ENCODE peak calls at places on chromosomes 2 and 18, in seven cellular contexts. One of them, this sample, is unnamed.

GRCh38 chr18:55018602-55019001 is 59.3 kb upstream of the CCDC68 start:
- DNase-seq in activated CD4-positive, alpha-beta T cell treated with anti-CD3 and anti-CD28 coated beads, Interleukin-2, amount 50 U/mL, for 4 hours: no peak
- DNase-seq in HCEC 1CT: peak; percentile 70
- DNase-seq in OCI-M1: no peak
- DNase-seq in cerebellar cortex: no peak
- DNase-seq in transverse colon: no peak
- DNase-seq in activated T-helper 1 cell treated with anti-CD3 and anti-CD28 coated beads, Interleukin-2, amount 50 U/mL, for 16 hours: no peak
- DNase-seq in this sample: no peak

GRCh38 chr18:59801576-59801975 is 98.2 kb upstream of the PMAIP1 start:
- DNase-seq in activated CD4-positive, alpha-beta T cell treated with anti-CD3 and anti-CD28 coated beads, Interleukin-2, amount 50 U/mL, for 4 hours: no peak
- DNase-seq in OCI-M1: no peak
- DNase-seq in transverse colon: no peak
- DNase-seq in activated T-helper 1 cell treated with anti-CD3 and anti-CD28 coated beads, Interleukin-2, amount 50 U/mL, for 16 hours: no peak
- DNase-seq in cerebellar cortex: no peak
- DNase-seq in HCEC 1CT: no peak
- DNase-seq in this sample: no peak

GRCh38 chr2:224469374-224469964 is 67.6 kb upstream of the FAM124B start:
- DNase-seq in activated T-helper 1 cell treated with anti-CD3 and anti-CD28 coated beads, Interleukin-2, amount 50 U/mL, for 16 hours: no peak
- DNase-seq in HCEC 1CT: no peak
- DNase-seq in transverse colon: no peak
- DNase-seq in activated CD4-positive, alpha-beta T cell treated with anti-CD3 and anti-CD28 coated beads, Interleukin-2, amount 50 U/mL, for 4 hours: no peak
- DNase-seq in cerebellar cortex: no peak
- DNase-seq in OCI-M1: no peak
- DNase-seq in this sample: no peak

GRCh38 chr2:104658149-104658839 is 195.6 kb upstream of the POU3F3 start:
- DNase-seq in HCEC 1CT: no peak
- DNase-seq in OCI-M1: no peak
- DNase-seq in cerebellar cortex: no peak
- DNase-seq in transverse colon: peak; percentile 12
- DNase-seq in activated CD4-positive, alpha-beta T cell treated with anti-CD3 and anti-CD28 coated beads, Interleukin-2, amount 50 U/mL, for 4 hours: no peak
- DNase-seq in activated T-helper 1 cell treated with anti-CD3 and anti-CD28 coated beads, Interleukin-2, amount 50 U/mL, for 16 hours: no peak
- DNase-seq in this sample: no peak

GRCh38 chr2:84393829-84394228 is 65.3 kb downstream of the SUCLG1 start:
- DNase-seq in OCI-M1: no peak
- DNase-seq in cerebellar cortex: no peak
- DNase-seq in transverse colon: no peak
- DNase-seq in activated T-helper 1 cell treated with anti-CD3 and anti-CD28 coated beads, Interleukin-2, amount 50 U/mL, for 16 hours: no peak
- DNase-seq in activated CD4-positive, alpha-beta T cell treated with anti-CD3 and anti-CD28 coated beads, Interleukin-2, amount 50 U/mL, for 4 hours: no peak
- DNase-seq in HCEC 1CT: no peak
- DNase-seq in this sample: no peak

GRCh38 chr2:165793161-165793778 is 777 bp downstream of the GALNT3 start:
- DNase-seq in HCEC 1CT: peak; percentile 43
- DNase-seq in activated T-helper 1 cell treated with anti-CD3 and anti-CD28 coated beads, Interleukin-2, amount 50 U/mL, for 16 hours: no peak
- DNase-seq in transverse colon: peak; percentile 56
- DNase-seq in activated CD4-positive, alpha-beta T cell treated with anti-CD3 and anti-CD28 coated beads, Interleukin-2, amount 50 U/mL, for 4 hours: no peak
- DNase-seq in OCI-M1: no peak
- DNase-seq in cerebellar cortex: peak; percentile 2
- DNase-seq in this sample: peak; percentile 45

GRCh38 chr18:11983592-11983991 is 2.3 kb downstream of the IMPA2 start:
- DNase-seq in cerebellar cortex: no peak
- DNase-seq in HCEC 1CT: no peak
- DNase-seq in activated T-helper 1 cell treated with anti-CD3 and anti-CD28 coated beads, Interleukin-2, amount 50 U/mL, for 16 hours: no peak
- DNase-seq in transverse colon: peak; percentile 45
- DNase-seq in activated CD4-positive, alpha-beta T cell treated with anti-CD3 and anti-CD28 coated beads, Interleukin-2, amount 50 U/mL, for 4 hours: no peak
- DNase-seq in OCI-M1: no peak
- DNase-seq in this sample: peak; percentile 58

GRCh38 chr2:134819334-134819733 is 19.1 kb upstream of the ACMSD start:
- DNase-seq in cerebellar cortex: no peak
- DNase-seq in transverse colon: no peak
- DNase-seq in OCI-M1: no peak
- DNase-seq in activated T-helper 1 cell treated with anti-CD3 and anti-CD28 coated beads, Interleukin-2, amount 50 U/mL, for 16 hours: no peak
- DNase-seq in activated CD4-positive, alpha-beta T cell treated with anti-CD3 and anti-CD28 coated beads, Interleukin-2, amount 50 U/mL, for 4 hours: no peak
- DNase-seq in HCEC 1CT: peak; percentile 74
- DNase-seq in this sample: no peak

GRCh38 chr2:174247474-174248186 is 702 bp downstream of the OLA1 start:
- DNase-seq in activated T-helper 1 cell treated with anti-CD3 and anti-CD28 coated beads, Interleukin-2, amount 50 U/mL, for 16 hours: no peak
- DNase-seq in activated CD4-positive, alpha-beta T cell treated with anti-CD3 and anti-CD28 coated beads, Interleukin-2, amount 50 U/mL, for 4 hours: no peak
- DNase-seq in HCEC 1CT: peak; percentile 8
- DNase-seq in OCI-M1: peak; percentile 60
- DNase-seq in transverse colon: no peak
- DNase-seq in cerebellar cortex: peak; percentile 44
- DNase-seq in this sample: peak; percentile 47

GRCh38 chr18:43661570-43661969 is 384.3 kb upstream of the SYT4 start:
- DNase-seq in OCI-M1: peak; percentile 82
- DNase-seq in activated T-helper 1 cell treated with anti-CD3 and anti-CD28 coated beads, Interleukin-2, amount 50 U/mL, for 16 hours: no peak
- DNase-seq in cerebellar cortex: no peak
- DNase-seq in transverse colon: no peak
- DNase-seq in activated CD4-positive, alpha-beta T cell treated with anti-CD3 and anti-CD28 coated beads, Interleukin-2, amount 50 U/mL, for 4 hours: no peak
- DNase-seq in HCEC 1CT: peak; percentile 61
- DNase-seq in this sample: no peak

GRCh38 chr2:54042908-54043620 is 72.3 kb upstream of the PSME4 start:
- DNase-seq in HCEC 1CT: no peak
- DNase-seq in OCI-M1: no peak
- DNase-seq in activated T-helper 1 cell treated with anti-CD3 and anti-CD28 coated beads, Interleukin-2, amount 50 U/mL, for 16 hours: no peak
- DNase-seq in activated CD4-positive, alpha-beta T cell treated with anti-CD3 and anti-CD28 coated beads, Interleukin-2, amount 50 U/mL, for 4 hours: no peak
- DNase-seq in transverse colon: no peak
- DNase-seq in cerebellar cortex: no peak
- DNase-seq in this sample: no peak

GRCh38 chr2:98911376-98912154 is 24.5 kb downstream of the CRACDL start:
- DNase-seq in activated CD4-positive, alpha-beta T cell treated with anti-CD3 and anti-CD28 coated beads, Interleukin-2, amount 50 U/mL, for 4 hours: no peak
- DNase-seq in transverse colon: no peak
- DNase-seq in activated T-helper 1 cell treated with anti-CD3 and anti-CD28 coated beads, Interleukin-2, amount 50 U/mL, for 16 hours: no peak
- DNase-seq in HCEC 1CT: no peak
- DNase-seq in OCI-M1: no peak
- DNase-seq in cerebellar cortex: no peak
- DNase-seq in this sample: peak; percentile 61

GRCh38 chr18:62325806-62326645 is 916 bp downstream of the TNFRSF11A start:
- DNase-seq in activated CD4-positive, alpha-beta T cell treated with anti-CD3 and anti-CD28 coated beads, Interleukin-2, amount 50 U/mL, for 4 hours: no peak
- DNase-seq in transverse colon: peak; percentile 34
- DNase-seq in HCEC 1CT: no peak
- DNase-seq in activated T-helper 1 cell treated with anti-CD3 and anti-CD28 coated beads, Interleukin-2, amount 50 U/mL, for 16 hours: no peak
- DNase-seq in OCI-M1: no peak
- DNase-seq in cerebellar cortex: no peak
- DNase-seq in this sample: peak; percentile 23

GRCh38 chr18:75247601-75248421 is 37.2 kb downstream of the TSHZ1 start:
- DNase-seq in HCEC 1CT: peak; percentile 47
- DNase-seq in activated T-helper 1 cell treated with anti-CD3 and anti-CD28 coated beads, Interleukin-2, amount 50 U/mL, for 16 hours: no peak
- DNase-seq in transverse colon: no peak
- DNase-seq in cerebellar cortex: peak; percentile 53
- DNase-seq in OCI-M1: peak; percentile 79
- DNase-seq in activated CD4-positive, alpha-beta T cell treated with anti-CD3 and anti-CD28 coated beads, Interleukin-2, amount 50 U/mL, for 4 hours: no peak
- DNase-seq in this sample: no peak

GRCh38 chr18:74963820-74964446 is 245.0 kb downstream of the PTGR3 start:
- DNase-seq in activated T-helper 1 cell treated with anti-CD3 and anti-CD28 coated beads, Interleukin-2, amount 50 U/mL, for 16 hours: no peak
- DNase-seq in HCEC 1CT: peak; percentile 59
- DNase-seq in cerebellar cortex: peak; percentile 32
- DNase-seq in activated CD4-positive, alpha-beta T cell treated with anti-CD3 and anti-CD28 coated beads, Interleukin-2, amount 50 U/mL, for 4 hours: no peak
- DNase-seq in transverse colon: peak; percentile 24
- DNase-seq in OCI-M1: peak; percentile 84
- DNase-seq in this sample: no peak